ENCODE peak calls at places on chromosomes 13 and 19, in six cellular contexts. O is EL, Y is LNCaP clone FGC, A is AG04450, C is germinal center, W is left ventricle myocardium inferior. Q is an unnamed sample.

GRCh38 chr13:40653558-40654318 is 12.7 kb downstream of the FOXO1 start:
- DNase-seq in O (no peak), C (no peak), A (no peak), W (no peak), Y (no peak), Q (no peak)

GRCh38 chr19:45691516-45692186 is at the start of gene SNRPD2:
- DNase-seq in C (peak), O (peak), W (peak), Y (peak), A (peak), Q (peak)

GRCh38 chr13:91123456-91124127 is 223.9 kb upstream of the MIR17HG start:
- DNase-seq in W (no peak), Y (no peak), A (no peak), O (no peak), C (no peak), Q (no peak)

GRCh38 chr13:76903544-76904162 is 17.4 kb upstream of the KCTD12 start:
- DNase-seq in O (peak), C (peak), W (peak), Y (peak), A (peak), Q (peak)

GRCh38 chr19:532578-533484 is 1.3 kb downstream of the CDC34 start:
- DNase-seq in C (peak), A (no peak), Y (peak), W (peak), O (peak), Q (peak)

GRCh38 chr13:66673401-66673800 is 556.7 kb downstream of the PCDH9 start:
- DNase-seq in C (no peak), O (peak), Y (no peak), A (peak), W (no peak), Q (no peak)

GRCh38 chr13:97359181-97360057 is 74.5 kb upstream of the RAP2A start:
- DNase-seq in O (peak), A (peak), W (no peak), Y (peak), C (peak), Q (no peak)

GRCh38 chr13:40764587-40765403 is 6.2 kb downstream of the MRPS31 start:
- DNase-seq in Y (peak), C (no peak), A (no peak), W (no peak), O (no peak), Q (no peak)

GRCh38 chr13:73499685-73500084 is 440.9 kb downstream of the KLF5 start:
- DNase-seq in O (no peak), C (no peak), Y (no peak), A (no peak), W (no peak), Q (no peak)

GRCh38 chr19:35894342-35894741 is 6.0 kb downstream of the NFKBID start:
- DNase-seq in O (no peak), C (no peak), W (no peak), A (no peak), Y (no peak), Q (no peak)

GRCh38 chr19:47228168-47228936 is 2.6 kb downstream of the BBC3 start:
- DNase-seq in A (no peak), W (peak), Y (no peak), O (peak), C (no peak), Q (peak)

GRCh38 chr13:85597790-85598500 is 201.3 kb downstream of the SLITRK6 start:
- DNase-seq in O (no peak), C (no peak), Y (no peak), A (peak), W (no peak), Q (no peak)